ENCODE peak calls at places on chromosome 10, in six cellular contexts. One of them, this sample, is unnamed.

GRCh38 chr10:132264306-132264950 is 43.3 kb downstream of the STK32C start:
- DNase-seq in left ventricle myocardium inferior: no peak
- DNase-seq in fibroblast of mammary gland: no peak
- DNase-seq in fibroblast of the aortic adventitia: no peak
- DNase-seq in Calu3: no peak
- DNase-seq in GM13977: no peak
- DNase-seq in this sample: no peak

GRCh38 chr10:34768972-34769330 is 46.1 kb downstream of the PARD3 start:
- DNase-seq in fibroblast of mammary gland: no peak
- DNase-seq in fibroblast of the aortic adventitia: no peak
- DNase-seq in GM13977: no peak
- DNase-seq in Calu3: no peak
- DNase-seq in left ventricle myocardium inferior: no peak
- DNase-seq in this sample: no peak

GRCh38 chr10:77034795-77035194 is 602.8 kb downstream of the KCNMA1 start:
- DNase-seq in fibroblast of mammary gland: no peak
- DNase-seq in Calu3: no peak
- DNase-seq in GM13977: no peak
- DNase-seq in left ventricle myocardium inferior: no peak
- DNase-seq in fibroblast of the aortic adventitia: no peak
- DNase-seq in this sample: no peak

GRCh38 chr10:102645388-102645740 is 1.1 kb downstream of the TRIM8 start:
- DNase-seq in left ventricle myocardium inferior: peak
- DNase-seq in GM13977: no peak
- DNase-seq in fibroblast of mammary gland: peak
- DNase-seq in Calu3: peak
- DNase-seq in fibroblast of the aortic adventitia: no peak
- DNase-seq in this sample: no peak

GRCh38 chr10:17425584-17426262 is 28.7 kb downstream of the ST8SIA6 start:
- DNase-seq in fibroblast of the aortic adventitia: no peak
- DNase-seq in Calu3: no peak
- DNase-seq in GM13977: no peak
- DNase-seq in left ventricle myocardium inferior: no peak
- DNase-seq in fibroblast of mammary gland: no peak
- DNase-seq in this sample: no peak

GRCh38 chr10:115774721-115775120 is 498.3 kb downstream of the GFRA1 start:
- DNase-seq in Calu3: no peak
- DNase-seq in fibroblast of mammary gland: no peak
- DNase-seq in GM13977: no peak
- DNase-seq in left ventricle myocardium inferior: no peak
- DNase-seq in fibroblast of the aortic adventitia: no peak
- DNase-seq in this sample: no peak

GRCh38 chr10:71368639-71369038 is 28.1 kb upstream of the CDH23 start:
- DNase-seq in GM13977: no peak
- DNase-seq in left ventricle myocardium inferior: no peak
- DNase-seq in fibroblast of the aortic adventitia: no peak
- DNase-seq in fibroblast of mammary gland: no peak
- DNase-seq in Calu3: no peak
- DNase-seq in this sample: no peak

GRCh38 chr10:22893776-22894175 is 34.1 kb upstream of the ARMC3 start:
- DNase-seq in fibroblast of the aortic adventitia: no peak
- DNase-seq in GM13977: no peak
- DNase-seq in left ventricle myocardium inferior: no peak
- DNase-seq in fibroblast of mammary gland: no peak
- DNase-seq in Calu3: no peak
- DNase-seq in this sample: no peak

GRCh38 chr10:15609291-15609690 is 110.4 kb downstream of the ITGA8 start:
- DNase-seq in Calu3: no peak
- DNase-seq in left ventricle myocardium inferior: no peak
- DNase-seq in GM13977: no peak
- DNase-seq in fibroblast of mammary gland: no peak
- DNase-seq in fibroblast of the aortic adventitia: no peak
- DNase-seq in this sample: no peak

GRCh38 chr10:16741540-16741939 is 75.7 kb downstream of the RSU1 start:
- DNase-seq in GM13977: no peak
- DNase-seq in left ventricle myocardium inferior: no peak
- DNase-seq in fibroblast of mammary gland: no peak
- DNase-seq in fibroblast of the aortic adventitia: no peak
- DNase-seq in Calu3: no peak
- DNase-seq in this sample: no peak

GRCh38 chr10:66215005-66215404 is 710.8 kb upstream of the LRRTM3 start:
- DNase-seq in fibroblast of mammary gland: no peak
- DNase-seq in Calu3: peak
- DNase-seq in fibroblast of the aortic adventitia: no peak
- DNase-seq in GM13977: no peak
- DNase-seq in left ventricle myocardium inferior: no peak
- DNase-seq in this sample: peak

GRCh38 chr10:132419631-132420468 is 22.9 kb downstream of the PWWP2B start:
- DNase-seq in fibroblast of mammary gland: no peak
- DNase-seq in Calu3: no peak
- DNase-seq in GM13977: peak
- DNase-seq in left ventricle myocardium inferior: no peak
- DNase-seq in fibroblast of the aortic adventitia: no peak
- DNase-seq in this sample: no peak

GRCh38 chr10:35564276-35564982 is 40.7 kb upstream of the GJD4 start:
- DNase-seq in left ventricle myocardium inferior: peak
- DNase-seq in Calu3: no peak
- DNase-seq in fibroblast of mammary gland: peak
- DNase-seq in GM13977: no peak
- DNase-seq in fibroblast of the aortic adventitia: peak
- DNase-seq in this sample: peak

GRCh38 chr10:89805599-89806013 is 104.2 kb downstream of the KIF20B start:
- DNase-seq in fibroblast of mammary gland: no peak
- DNase-seq in fibroblast of the aortic adventitia: no peak
- DNase-seq in left ventricle myocardium inferior: no peak
- DNase-seq in Calu3: no peak
- DNase-seq in GM13977: peak
- DNase-seq in this sample: peak

GRCh38 chr10:36147529-36147928 is 505.4 kb upstream of the FZD8 start:
- DNase-seq in GM13977: no peak
- DNase-seq in Calu3: no peak
- DNase-seq in left ventricle myocardium inferior: no peak
- DNase-seq in fibroblast of the aortic adventitia: no peak
- DNase-seq in fibroblast of mammary gland: no peak
- DNase-seq in this sample: no peak

GRCh38 chr10:37957841-37958240 is 18.6 kb downstream of the ZNF25 start:
- DNase-seq in GM13977: no peak
- DNase-seq in fibroblast of mammary gland: no peak
- DNase-seq in fibroblast of the aortic adventitia: no peak
- DNase-seq in Calu3: no peak
- DNase-seq in left ventricle myocardium inferior: no peak
- DNase-seq in this sample: no peak

GRCh38 chr10:96377816-96378294 is 19.1 kb upstream of the OPALIN start:
- DNase-seq in fibroblast of mammary gland: peak
- DNase-seq in Calu3: no peak
- DNase-seq in GM13977: no peak
- DNase-seq in left ventricle myocardium inferior: peak
- DNase-seq in fibroblast of the aortic adventitia: peak
- DNase-seq in this sample: no peak

DNA sequence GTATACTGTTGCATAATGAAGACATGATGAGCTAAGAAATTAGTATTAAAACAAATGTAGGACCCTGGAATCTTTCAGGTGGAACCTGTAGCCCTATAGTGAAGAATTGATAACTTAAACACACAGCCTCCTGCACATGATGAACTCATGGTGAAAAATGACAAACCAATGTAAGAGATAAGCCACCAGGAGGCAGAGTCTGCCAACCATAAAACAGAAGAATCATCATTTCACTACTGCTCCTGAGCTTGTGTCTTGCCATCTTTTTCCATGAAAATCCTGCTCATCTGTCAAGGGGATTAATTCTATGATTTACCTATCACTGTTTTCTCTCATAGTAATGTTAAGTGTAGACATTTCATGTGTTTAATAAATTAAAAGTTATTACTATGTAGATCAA is 363.9 kb downstream of the MALRD1 start:
- DNase-seq in GM13977: no peak
- DNase-seq in fibroblast of mammary gland: peak
- DNase-seq in fibroblast of the aortic adventitia: peak
- DNase-seq in Calu3: no peak
- DNase-seq in left ventricle myocardium inferior: no peak
- DNase-seq in this sample: no peak
- TF ChIP-seq CTCF in GM13977: peak
- TF ChIP-seq CTCF in fibroblast of mammary gland: peak
- TF ChIP-seq CTCF in fibroblast of the aortic adventitia: peak
- TF ChIP-seq CTCF in Calu3: no peak
- TF ChIP-seq CTCF in left ventricle myocardium inferior: peak
- TF ChIP-seq CTCF in this sample: no peak

DNA sequence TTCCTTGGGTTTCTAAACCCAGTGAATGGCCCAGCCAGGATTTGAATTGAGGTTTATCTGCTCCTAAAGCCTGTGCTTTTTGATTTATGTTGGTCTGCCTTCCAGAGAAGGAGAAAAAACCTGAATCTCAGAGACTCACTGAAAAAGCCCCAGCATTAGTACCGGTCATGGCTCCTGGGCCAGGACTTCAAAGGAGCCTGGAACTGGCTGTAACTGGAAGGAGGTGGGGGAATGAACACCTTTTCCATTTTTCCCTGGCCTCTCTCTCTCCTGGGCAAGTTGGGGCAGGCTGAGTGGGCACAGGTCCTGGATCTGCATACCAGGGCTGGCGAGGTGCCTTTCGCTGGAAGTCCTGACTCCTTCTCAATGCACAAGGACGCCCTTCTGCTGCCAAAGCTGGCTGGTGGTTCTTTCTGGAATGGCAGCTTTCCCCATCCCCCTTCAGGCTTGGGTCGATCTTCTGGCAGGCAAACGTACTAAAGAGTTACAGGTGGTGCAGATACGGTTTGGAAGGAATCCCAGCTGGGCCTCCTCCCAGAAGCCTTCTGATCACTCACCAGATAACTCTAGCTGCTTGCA is 268.2 kb downstream of the PTEN start:
- DNase-seq in fibroblast of the aortic adventitia: peak
- DNase-seq in left ventricle myocardium inferior: peak
- DNase-seq in Calu3: no peak
- DNase-seq in GM13977: no peak
- DNase-seq in fibroblast of mammary gland: peak
- DNase-seq in this sample: no peak
- TF ChIP-seq CTCF in fibroblast of the aortic adventitia: peak
- TF ChIP-seq CTCF in left ventricle myocardium inferior: peak
- TF ChIP-seq CTCF in Calu3: no peak
- TF ChIP-seq CTCF in GM13977: no peak
- TF ChIP-seq CTCF in fibroblast of mammary gland: no peak
- TF ChIP-seq CTCF in this sample: no peak

GRCh38 chr10:61592581-61592980 is 70.1 kb upstream of the CABCOCO1 start:
- DNase-seq in GM13977: no peak
- DNase-seq in fibroblast of mammary gland: peak
- DNase-seq in left ventricle myocardium inferior: no peak
- DNase-seq in fibroblast of the aortic adventitia: peak
- DNase-seq in Calu3: peak
- DNase-seq in this sample: no peak
- TF ChIP-seq CTCF in GM13977: peak
- TF ChIP-seq CTCF in fibroblast of mammary gland: peak
- TF ChIP-seq CTCF in left ventricle myocardium inferior: no peak
- TF ChIP-seq CTCF in fibroblast of the aortic adventitia: no peak
- TF ChIP-seq CTCF in Calu3: no peak
- TF ChIP-seq CTCF in this sample: peak

DNA sequence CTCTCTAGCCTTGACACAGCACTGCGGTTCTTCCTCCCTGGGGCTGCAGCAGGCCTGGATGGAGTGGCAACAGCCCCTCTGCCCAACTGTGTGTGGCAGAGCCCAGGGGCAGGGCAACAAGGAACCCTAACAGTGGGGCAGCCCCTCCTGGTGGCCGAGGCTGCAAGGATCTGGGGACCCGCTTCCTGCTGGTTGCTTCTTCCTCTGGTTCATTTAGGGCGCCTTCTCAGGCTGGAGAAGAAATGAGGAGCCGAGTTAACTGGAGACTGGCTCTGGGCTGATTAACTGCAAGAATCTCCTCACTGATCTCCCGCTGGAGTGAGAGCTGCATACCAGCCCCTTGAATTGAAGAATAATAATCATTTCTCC is 80.1 kb upstream of the EMX2 start:
- DNase-seq in fibroblast of mammary gland: no peak
- DNase-seq in Calu3: peak
- DNase-seq in left ventricle myocardium inferior: no peak
- DNase-seq in GM13977: no peak
- DNase-seq in fibroblast of the aortic adventitia: no peak
- DNase-seq in this sample: no peak
- TF ChIP-seq CTCF in fibroblast of mammary gland: peak
- TF ChIP-seq CTCF in Calu3: no peak
- TF ChIP-seq CTCF in left ventricle myocardium inferior: no peak
- TF ChIP-seq CTCF in GM13977: no peak
- TF ChIP-seq CTCF in fibroblast of the aortic adventitia: peak
- TF ChIP-seq CTCF in this sample: no peak

This sample was measured in GM13976.